ENCODE peak calls at places on chromosomes 6 and 20, in four cellular contexts. P is HFFc6, N is KBM-7, G is hepatocyte. H is an unnamed sample.

GRCh38 chr20:49656304-49656703 is 57.4 kb downstream of the B4GALT5 start:
- DNase-seq in G (no peak), N (no peak), P (peak), H (no peak)

GRCh38 chr20:32964575-32964974 is 39.7 kb downstream of the SUN5 start:
- DNase-seq in P (no peak), N (no peak), G (no peak), H (peak)

GRCh38 chr20:5156670-5157448 is 30.1 kb downstream of the CDS2 start:
- DNase-seq in N (peak), P (peak), G (no peak), H (no peak)

GRCh38 chr6:80206758-80207157 is 100.3 kb downstream of the BCKDHB start:
- DNase-seq in G (no peak), N (no peak), P (no peak), H (no peak)

GRCh38 chr20:7087803-7088202 is 320.3 kb downstream of the BMP2 start:
- DNase-seq in N (no peak), G (no peak), P (no peak), H (no peak)

GRCh38 chr6:122124908-122125307 is 274.5 kb upstream of the HSF2 start:
- DNase-seq in P (no peak), N (no peak), G (no peak), H (no peak)

GRCh38 chr6:134175532-134176282 is 123.3 kb upstream of the SLC2A12 start:
- DNase-seq in P (peak), N (no peak), G (peak), H (peak)

GRCh38 chr20:62339647-62340062 is 27.5 kb downstream of the LAMA5 start:
- DNase-seq in P (no peak), N (no peak), G (no peak), H (no peak)